ENCODE peak calls at places on chromosomes 6 and 20, in ten cellular contexts. L, B, K, N, W, G, T, Q, S and Y are unnamed samples.

GRCh38 chr6:111263837-111264236 is 176.5 kb downstream of the SLC16A10 start:
- DNase-seq in L (no peak), B (no peak), K (peak), N (peak), W (no peak), G (peak), T (no peak), Q (no peak), S (peak), Y (no peak)

GRCh38 chr6:80956898-80957297 is 795.6 kb downstream of the TENT5A start:
- DNase-seq in L (no peak), B (no peak), K (no peak), N (no peak), W (no peak), G (no peak), T (no peak), Q (no peak), S (no peak), Y (no peak)

GRCh38 chr6:89047473-89047872 is 33.1 kb upstream of the PNRC1 start:
- DNase-seq in L (no peak), B (no peak), K (no peak), N (no peak), W (no peak), G (no peak), T (no peak), Q (no peak), S (no peak), Y (no peak)

GRCh38 chr20:57435498-57436222 is 44.5 kb downstream of the RBM38 start:
- DNase-seq in L (peak), B (peak), K (peak), N (peak), W (peak), G (peak), T (no peak), Q (peak), S (peak), Y (peak)

GRCh38 chr6:35343092-35343834 is 905 bp downstream of the PPARD start:
- DNase-seq in L (peak), B (no peak), K (no peak), N (peak), W (peak), G (no peak), T (no peak), Q (no peak), S (no peak), Y (peak)

GRCh38 chr6:20554326-20554725 is 20.1 kb downstream of the CDKAL1 start:
- DNase-seq in L (no peak), B (no peak), K (no peak), N (no peak), W (no peak), G (no peak), T (no peak), Q (no peak), S (no peak), Y (no peak)

GRCh38 chr20:38649275-38649891 is 47.8 kb downstream of the ARHGAP40 start:
- DNase-seq in L (no peak), B (no peak), K (peak), N (peak), W (no peak), G (no peak), T (no peak), Q (no peak), S (peak), Y (no peak)

GRCh38 chr6:134537146-134537555 is 219.2 kb upstream of the SGK1 start:
- DNase-seq in L (no peak), B (no peak), K (peak), N (no peak), W (no peak), G (peak), T (no peak), Q (no peak), S (peak), Y (no peak)

GRCh38 chr6:22025468-22026159 is 271.2 kb downstream of the PRL start:
- DNase-seq in L (no peak), B (no peak), K (no peak), N (peak), W (no peak), G (no peak), T (peak), Q (no peak), S (peak), Y (no peak)

GRCh38 chr20:36779656-36780025 is 6.1 kb upstream of the DSN1 start:
- DNase-seq in L (no peak), B (no peak), K (no peak), N (no peak), W (no peak), G (no peak), T (no peak), Q (no peak), S (no peak), Y (no peak)

GRCh38 chr20:2172305-2173175 is 70.9 kb downstream of the STK35 start:
- DNase-seq in L (peak), B (peak), K (peak), N (peak), W (peak), G (peak), T (peak), Q (peak), S (peak), Y (peak)

GRCh38 chr20:59364611-59365010 is 64.2 kb downstream of the EDN3 start:
- DNase-seq in L (no peak), B (no peak), K (no peak), N (no peak), W (no peak), G (no peak), T (no peak), Q (peak), S (no peak), Y (no peak)

GRCh38 chr20:11274137-11274536 is 600.3 kb upstream of the JAG1 start:
- DNase-seq in L (no peak), B (peak), K (peak), N (peak), W (peak), G (peak), T (no peak), Q (no peak), S (peak), Y (no peak)

GRCh38 chr6:43097098-43097489 is 21.0 kb downstream of the PTK7 start:
- DNase-seq in L (no peak), B (no peak), K (no peak), N (no peak), W (no peak), G (no peak), T (no peak), Q (no peak), S (no peak), Y (no peak)

GRCh38 chr6:166439366-166440091 is 56.8 kb upstream of the MPC1 start:
- DNase-seq in L (no peak), B (no peak), K (no peak), N (peak), W (no peak), G (no peak), T (no peak), Q (no peak), S (no peak), Y (no peak)

GRCh38 chr20:1897965-1898464 is 2.8 kb downstream of the SIRPA start:
- DNase-seq in L (no peak), B (no peak), K (no peak), N (no peak), W (peak), G (no peak), T (no peak), Q (no peak), S (no peak), Y (no peak)

GRCh38 chr6:140824595-140824994 is 1308.1 kb upstream of the GJE1 start:
- DNase-seq in L (no peak), B (no peak), K (no peak), N (no peak), W (no peak), G (no peak), T (no peak), Q (no peak), S (no peak), Y (no peak)

GRCh38 chr6:158907931-158908330 is 88.8 kb upstream of the EZR start:
- DNase-seq in L (no peak), B (no peak), K (no peak), N (no peak), W (peak), G (no peak), T (no peak), Q (no peak), S (no peak), Y (no peak)

GRCh38 chr20:3162080-3162611 is 2.5 kb upstream of the FASTKD5 start:
- DNase-seq in L (no peak), B (peak), K (no peak), N (no peak), W (no peak), G (no peak), T (no peak), Q (no peak), S (no peak), Y (no peak)

GRCh38 chr6:44158770-44159228 is at the start of gene CAPN11:
- DNase-seq in L (no peak), B (no peak), K (no peak), N (no peak), W (no peak), G (no peak), T (no peak), Q (no peak), S (no peak), Y (no peak)